ENCODE peak calls at places on chromosomes 4 and X, in seven cellular contexts. B is mesendoderm; I is HEK293T; D is stimulated activated CD8-positive, alpha-beta memory T cell treated with anti-CD3 and anti-CD28 coated beads, Interleukin-7, amount 100 ng/mL, for 4 hours; U is NCI-H1105 treated with DMSO at 0.1 percent for 48 hours; K is EL; M is BE2C. E is an unnamed sample.

GRCh38 chr4:39124885-39125599 is 57.3 kb upstream of the WDR19 start:
- DNase-seq in K (no peak), I (no peak), D (no peak), M (no peak), U (no peak), B (no peak), E (no peak)

GRCh38 chr4:52950226-52950625 is 88.1 kb downstream of the RASL11B start:
- DNase-seq in U (no peak), B (peak), K (no peak), I (no peak), M (no peak), D (no peak), E (no peak)

GRCh38 chr4:5134620-5135019 is 83.3 kb downstream of the STK32B start:
- DNase-seq in B (no peak), U (no peak), I (no peak), K (no peak), M (no peak), D (no peak), E (no peak)

GRCh38 chr4:20603671-20604313 is 96.5 kb upstream of the PACRGL start:
- DNase-seq in U (no peak), I (no peak), B (no peak), M (no peak), K (peak), D (no peak), E (no peak)

GRCh38 chr4:189124149-189124758 is 816.4 kb upstream of the FRG1 start:
- DNase-seq in U (no peak), I (peak), M (peak), B (peak), D (no peak), K (peak), E (peak)

GRCh38 chr4:107034982-107035710 is 967 bp downstream of the DKK2 start:
- DNase-seq in U (no peak), B (peak), K (peak), M (peak), I (peak), D (no peak), E (peak)

GRCh38 chrX:17405225-17405969 is 30.4 kb downstream of the NHS start:
- DNase-seq in B (peak), M (no peak), D (no peak), K (peak), I (no peak), U (no peak), E (no peak)

GRCh38 chr4:76748649-76749048 is 149.3 kb downstream of the SOWAHB start:
- DNase-seq in U (peak), K (peak), M (peak), B (peak), I (peak), D (no peak), E (peak)

GRCh38 chr4:37601527-37601926 is 84.6 kb downstream of the RELL1 start:
- DNase-seq in M (no peak), D (no peak), U (no peak), B (no peak), I (no peak), K (peak), E (no peak)

GRCh38 chrX:133314297-133314696 is 96.1 kb upstream of the TFDP3 start:
- DNase-seq in K (no peak), I (no peak), U (no peak), B (no peak), D (no peak), M (no peak), E (no peak)

GRCh38 chr4:33722254-33722653 is 2522.1 kb downstream of the ARAP2 start:
- DNase-seq in I (no peak), B (no peak), U (no peak), M (no peak), D (no peak), K (peak), E (no peak)

GRCh38 chr4:179662522-179662921 is 2220.3 kb upstream of the AGA start:
- DNase-seq in B (no peak), M (no peak), U (no peak), I (no peak), D (no peak), K (no peak), E (no peak)

GRCh38 chr4:8181844-8182243 is 17.2 kb upstream of the SH3TC1 start:
- DNase-seq in M (no peak), D (no peak), K (no peak), I (no peak), U (no peak), B (peak), E (no peak)

GRCh38 chr4:2257361-2258001 is 4.4 kb downstream of the MXD4 start:
- DNase-seq in M (peak), K (no peak), I (no peak), B (no peak), U (no peak), D (no peak), E (no peak)

GRCh38 chr4:152696764-152697250 is 17.0 kb upstream of the TMEM154 start:
- DNase-seq in I (no peak), B (no peak), M (no peak), K (no peak), D (peak), U (no peak), E (no peak)

GRCh38 chr4:121096629-121097028 is 24.3 kb upstream of the NDNF start:
- DNase-seq in K (peak), M (no peak), D (no peak), B (peak), I (peak), U (peak), E (peak)

GRCh38 chrX:13287816-13288215 is 32.0 kb downstream of the ATXN3L start:
- DNase-seq in K (peak), I (no peak), U (no peak), M (no peak), B (peak), D (no peak), E (no peak)

GRCh38 chr4:144410230-144410783 is 235.6 kb upstream of the HHIP start:
- DNase-seq in M (no peak), K (no peak), D (no peak), B (no peak), I (no peak), U (no peak), E (no peak)

GRCh38 chr4:74517996-74518395 is 73.1 kb downstream of the AREG start:
- DNase-seq in K (no peak), D (no peak), U (no peak), I (no peak), B (no peak), M (no peak), E (no peak)

GRCh38 chrX:69050051-69050785 is 115.0 kb downstream of the PJA1 start:
- DNase-seq in M (no peak), D (no peak), K (no peak), B (peak), U (no peak), I (no peak), E (no peak)

GRCh38 chr4:59608466-59608865 is 1591.7 kb upstream of the ADGRL3 start:
- DNase-seq in K (peak), I (no peak), M (no peak), U (no peak), B (no peak), D (no peak), E (no peak)

GRCh38 chr4:53558061-53558801 is 33.1 kb downstream of the LNX1 start:
- DNase-seq in U (no peak), B (peak), M (no peak), I (no peak), D (no peak), K (peak), E (peak)

E was measured in neural progenitor cell.